ENCODE peak calls at places on chromosome 17, in nine cellular contexts. N is testis, X is hepatic stellate cell, E is thoracic aorta, D is AG09309, H is left colon, T is adrenal gland, R is T1000, A is sigmoid colon. O is an unnamed sample.

GRCh38 chr17:77248216-77249054 is 107.7 kb downstream of the SEC14L1 start:
- DNase-seq in N (no peak), X (no peak), E (no peak), D (no peak), H (no peak), T (no peak), R (no peak), A (no peak), O (no peak)

GRCh38 chr17:43385046-43385831 is 13.6 kb upstream of the ARL4D start:
- DNase-seq in N (no peak), X (no peak), E (no peak), D (no peak), H (no peak), T (no peak), R (no peak), A (no peak), O (no peak)

GRCh38 chr17:27323538-27324212 is 29.8 kb downstream of the WSB1 start:
- DNase-seq in N (peak), X (peak), E (peak), D (no peak), H (peak), T (peak), R (peak), A (peak), O (no peak)

GRCh38 chr17:7250655-7251329 is 742 bp downstream of the CTDNEP1 start:
- DNase-seq in N (no peak), X (no peak), E (no peak), D (no peak), H (peak), T (no peak), R (no peak), A (no peak), O (no peak)

GRCh38 chr17:61517265-61517664 is 65.0 kb downstream of the TBX4 start:
- DNase-seq in N (no peak), X (no peak), E (no peak), D (no peak), H (no peak), T (no peak), R (no peak), A (no peak), O (no peak)

GRCh38 chr17:83012873-83013778 is 66.3 kb upstream of the METRNL start:
- DNase-seq in N (no peak), X (no peak), E (no peak), D (peak), H (no peak), T (no peak), R (no peak), A (no peak), O (no peak)

GRCh38 chr17:59796785-59797205 is 89.3 kb downstream of the VMP1 start:
- DNase-seq in N (no peak), X (no peak), E (no peak), D (no peak), H (no peak), T (no peak), R (no peak), A (no peak), O (no peak)

GRCh38 chr17:81196505-81197408 is 26.0 kb downstream of the CEP131 start:
- DNase-seq in N (no peak), X (no peak), E (no peak), D (no peak), H (no peak), T (no peak), R (no peak), A (no peak), O (no peak)

GRCh38 chr17:66675273-66675990 is 159.5 kb upstream of the CACNG5 start:
- DNase-seq in N (no peak), X (no peak), E (no peak), D (no peak), H (no peak), T (no peak), R (no peak), A (no peak), O (no peak)

GRCh38 chr17:197352-197751 is 15.9 kb upstream of the DOC2B start:
- DNase-seq in N (no peak), X (no peak), E (no peak), D (no peak), H (no peak), T (no peak), R (no peak), A (peak), O (no peak)

GRCh38 chr17:78900816-78901215 is 2.2 kb downstream of the CEP295NL start:
- DNase-seq in N (no peak), X (no peak), E (no peak), D (no peak), H (no peak), T (no peak), R (no peak), A (no peak), O (no peak)

GRCh38 chr17:20999044-20999573 is 43.7 kb downstream of the USP22 start:
- DNase-seq in N (peak), X (peak), E (no peak), D (no peak), H (no peak), T (peak), R (no peak), A (no peak), O (no peak)

GRCh38 chr17:11554042-11554441 is 44.2 kb upstream of the DNAH9 start:
- DNase-seq in N (no peak), X (no peak), E (no peak), D (no peak), H (no peak), T (no peak), R (no peak), A (no peak), O (no peak)

O was measured in NCI-H2081 treated with DMSO at 0.1 percent for 48 hours.